ENCODE peak calls at places on chromosomes 11 and 22, in seven cellular contexts. H is PC-3; D is effector memory CD4-positive, alpha-beta T cell; L is vagina; P is pancreas; K is PC-9; X is iPS DF 6.9. Y is an unnamed sample.
A peak's percentile ranks its signal among the peaks of the same experiment; 100 is the strongest.

GRCh38 chr11:3208272-3208671 is 10.3 kb downstream of the MRGPRG start:
- DNase-seq in K (no peak), H (no peak), X (no peak), P (no peak), D (no peak), L (no peak), Y (no peak)

GRCh38 chr11:67615455-67616430 is 9.0 kb downstream of the NDUFV1 start:
- DNase-seq in H (peak; percentile 62), P (peak; percentile 37), K (peak; percentile 62), D (no peak), X (no peak), L (no peak), Y (no peak)

GRCh38 chr11:10450451-10451398 is 4.3 kb upstream of the AMPD3 start:
- DNase-seq in L (no peak), P (peak; percentile 64), X (peak; percentile 64), K (peak; percentile 63), H (peak; percentile 79), D (peak; percentile 26), Y (peak; percentile 51)

GRCh38 chr22:34946339-34946985 is 119.5 kb upstream of the ISX start:
- DNase-seq in L (no peak), D (no peak), X (no peak), H (no peak), P (no peak), K (no peak), Y (no peak)

GRCh38 chr11:35811783-35812182 is 132.1 kb upstream of the LDLRAD3 start:
- DNase-seq in K (no peak), X (no peak), H (no peak), D (no peak), L (no peak), P (peak; percentile 35), Y (no peak)

GRCh38 chr11:128595775-128596174 is 8.4 kb upstream of the ETS1 start:
- DNase-seq in D (no peak), X (no peak), L (no peak), K (no peak), H (no peak), P (no peak), Y (no peak)

GRCh38 chr22:42717197-42717967 is 3.3 kb downstream of the A4GALT start:
- DNase-seq in P (no peak), H (no peak), K (peak; percentile 25), L (no peak), D (no peak), X (no peak), Y (no peak)

GRCh38 chr22:23632178-23632577 is at the start of gene DRICH1:
- DNase-seq in P (no peak), D (no peak), H (peak; percentile 32), K (peak; percentile 6), X (no peak), L (no peak), Y (no peak)

GRCh38 chr22:41021039-41021654 is 70.0 kb downstream of the RBX1 start:
- DNase-seq in H (no peak), L (peak; percentile 89), D (no peak), K (peak; percentile 29), P (peak; percentile 16), X (no peak), Y (peak; percentile 4)

GRCh38 chr22:45460288-45461109 is 42.2 kb upstream of the FBLN1 start:
- DNase-seq in K (no peak), P (no peak), D (no peak), H (no peak), X (no peak), L (no peak), Y (no peak)

GRCh38 chr11:63764201-63764711 is 4.3 kb downstream of the ZFTA start:
- DNase-seq in L (no peak), X (no peak), P (peak; percentile 19), K (no peak), D (no peak), H (no peak), Y (no peak)

GRCh38 chr11:70048279-70049024 is 29.7 kb upstream of the ANO1 start:
- DNase-seq in K (peak; percentile 84), D (no peak), H (peak; percentile 99), X (no peak), L (peak; percentile 49), P (no peak), Y (peak; percentile 92)

GRCh38 chr11:86519064-86519911 is 144.6 kb downstream of the CCDC81 start:
- DNase-seq in K (no peak), L (no peak), H (no peak), X (no peak), P (no peak), D (no peak), Y (no peak)

DNA sequence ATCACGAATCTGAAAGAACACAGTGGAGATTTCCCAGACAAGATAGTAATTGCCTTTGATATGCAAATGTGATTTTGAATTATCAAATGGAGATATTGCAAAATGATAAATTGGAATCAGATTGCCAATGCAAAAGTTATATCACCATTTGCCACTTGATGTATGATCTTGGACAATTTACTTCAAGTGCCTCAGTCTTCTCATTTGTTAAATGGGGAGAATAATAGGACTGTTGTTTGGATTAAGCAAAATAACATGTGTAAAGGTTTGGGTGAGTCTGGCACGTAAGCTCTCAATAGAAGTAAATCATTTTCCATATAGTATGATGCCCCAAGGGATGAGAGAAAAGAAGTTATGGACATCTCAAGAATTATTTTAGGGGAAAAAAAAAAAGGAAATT is 7.9 kb upstream of the PHF21A start:
- DNase-seq in X (no peak), D (no peak), P (no peak), H (no peak), K (no peak), L (no peak), Y (no peak)
- H3K27me3 ChIP-seq in X (no peaks in the 10 kb centered on the region), D (no peaks in the 10 kb centered on the region), P (no peaks in the 10 kb centered on the region), H (no peaks in the 10 kb centered on the region), K (no peaks in the 10 kb centered on the region), L (no peaks in the 10 kb centered on the region), Y (no peaks in the 10 kb centered on the region)

DNA sequence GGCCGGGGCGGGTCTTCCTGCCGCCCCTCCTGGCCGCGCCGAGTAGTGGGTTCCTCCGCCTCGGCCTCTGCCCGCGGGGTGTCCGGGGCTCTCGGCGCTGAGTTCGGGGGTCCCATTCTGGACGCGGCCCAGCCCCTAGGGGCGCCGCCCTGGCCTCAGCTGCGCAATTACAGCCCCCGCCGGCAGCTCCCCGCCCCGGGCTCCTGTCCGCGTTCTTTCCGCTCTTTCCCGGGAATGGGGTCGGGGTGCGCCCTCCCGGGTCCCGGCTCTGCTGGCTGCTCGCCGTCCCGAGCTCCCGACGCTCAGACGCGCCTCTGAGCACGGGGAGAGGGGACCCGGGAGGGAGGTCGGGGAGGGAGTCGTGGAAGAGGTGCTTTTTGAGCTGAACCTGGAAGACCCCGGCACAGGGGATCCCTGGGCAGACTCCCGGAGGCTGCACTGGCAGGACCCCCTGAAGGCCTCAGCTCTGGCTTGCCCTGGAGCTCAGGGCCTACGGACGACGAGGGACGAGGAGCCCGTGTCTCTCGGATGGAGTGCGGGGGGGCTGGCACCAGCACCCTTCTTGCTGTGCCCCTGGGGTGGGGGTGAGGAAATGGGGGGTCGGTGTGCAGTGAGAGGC is 543 bp downstream of the TSPAN4 start:
- DNase-seq in L (no peak), D (no peak), X (no peak), P (no peak), K (no peak), H (no peak), Y (no peak)
- H3K4me1 ChIP-seq in L (peaks cover 90% of the 10 kb centered on the region), D (peaks cover 19% of the 10 kb centered on the region), X (peaks cover 13% of the 10 kb centered on the region), P (peaks cover 30% of the 10 kb centered on the region), K (peaks cover 20% of the 10 kb centered on the region), H (peaks cover 46% of the 10 kb centered on the region), Y (peaks cover 20% of the 10 kb centered on the region)

GRCh38 chr22:48396785-48397530 is 1430.7 kb downstream of the BRD1 start:
- DNase-seq in D (no peak), K (no peak), X (no peak), P (no peak), L (no peak), H (no peak), Y (no peak)
- H3K9me3 ChIP-seq in D (no peaks in the 10 kb centered on the region), K (no peaks in the 10 kb centered on the region), X (peaks cover 23% of the 10 kb centered on the region), P (no peaks in the 10 kb centered on the region), L (no peaks in the 10 kb centered on the region), H (no peaks in the 10 kb centered on the region), Y (no peaks in the 10 kb centered on the region)

DNA sequence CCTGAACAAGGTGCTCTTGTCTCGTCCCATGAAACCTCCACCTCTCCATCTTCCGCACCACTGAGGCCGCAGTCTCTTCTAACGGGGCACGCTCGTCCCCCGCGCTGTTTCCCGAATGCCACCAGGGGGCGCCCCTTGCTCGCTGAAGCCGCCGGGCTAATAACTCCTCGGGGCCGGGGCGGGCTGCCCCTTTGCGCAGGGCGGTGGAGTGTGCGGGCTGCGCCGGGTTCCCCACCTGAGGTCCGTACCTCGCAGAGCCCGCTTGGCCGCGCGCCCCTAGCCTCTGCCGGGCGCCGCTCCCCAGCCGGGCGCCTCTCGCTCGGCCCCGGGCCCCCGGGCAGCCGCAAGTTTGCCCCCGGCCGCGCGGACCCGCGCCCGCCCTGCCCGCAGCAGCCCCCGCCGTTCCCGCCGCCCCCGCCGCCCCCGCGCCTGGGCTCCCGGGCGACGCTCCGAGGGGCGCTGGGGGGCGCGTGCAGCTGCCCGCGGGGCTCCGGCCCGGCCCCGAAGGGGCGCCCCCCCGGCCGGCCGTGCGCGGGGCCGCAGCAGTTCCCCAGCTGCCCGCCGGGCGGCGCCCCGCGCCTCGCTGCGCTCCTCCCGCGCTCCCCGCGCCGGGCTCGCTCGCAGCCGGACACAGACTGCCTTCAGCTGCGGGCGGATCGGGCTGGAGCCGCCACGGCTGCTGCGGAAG is at the start of gene GRIK4:
- DNase-seq in H (peak; percentile 80), L (no peak), D (peak; percentile 39), P (peak; percentile 66), K (peak; percentile 74), X (peak; percentile 82), Y (peak; percentile 80)
- H3K27me3 ChIP-seq in H (peaks cover 67% of the 10 kb centered on the region), L (no peaks in the 10 kb centered on the region), D (peaks cover 14% of the 10 kb centered on the region), P (no peaks in the 10 kb centered on the region), K (peaks cover 72% of the 10 kb centered on the region), X (no peaks in the 10 kb centered on the region), Y (peaks cover 2% of the 10 kb centered on the region)

DNA sequence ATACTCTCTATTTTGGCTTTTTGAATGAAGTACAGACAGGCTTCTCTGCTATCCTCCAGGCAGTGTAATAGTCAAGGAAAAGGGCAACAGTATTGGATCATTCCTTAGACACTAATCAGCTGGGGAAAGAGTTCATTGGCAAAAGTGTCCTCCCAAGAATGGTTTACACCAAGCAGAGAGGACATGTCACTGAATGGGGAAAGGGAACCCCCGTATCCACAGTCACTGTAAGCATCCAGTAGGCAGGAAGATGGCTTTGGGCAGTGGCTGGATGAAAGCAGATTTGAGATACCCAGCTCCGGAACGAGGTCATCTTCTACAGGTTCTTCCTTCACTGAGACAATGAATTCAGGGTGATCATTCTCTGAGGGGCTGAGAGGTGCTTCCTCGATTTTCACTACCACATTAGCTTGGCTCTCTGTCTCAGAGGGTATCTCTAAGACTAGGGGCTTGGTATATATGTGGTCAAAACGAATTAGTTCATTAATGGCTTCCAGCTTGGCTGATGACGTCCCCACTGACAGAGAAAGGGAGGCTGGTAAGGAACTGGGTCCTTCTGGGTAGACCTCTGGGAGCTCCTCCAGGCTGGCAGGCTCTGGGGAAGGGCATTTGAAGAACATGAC is 5.2 kb downstream of the XBP1 start:
- DNase-seq in L (no peak), P (no peak), K (no peak), H (no peak), X (no peak), D (no peak), Y (no peak)
- H3K4me1 ChIP-seq in L (peaks cover 51% of the 10 kb centered on the region), P (peaks cover 21% of the 10 kb centered on the region), K (peaks cover 22% of the 10 kb centered on the region), H (peaks cover 5% of the 10 kb centered on the region), X (no peaks in the 10 kb centered on the region), D (peaks cover 44% of the 10 kb centered on the region), Y (no peaks in the 10 kb centered on the region)